ENCODE peak calls at places on chromosomes 16 and 17, in ten cellular contexts. W, V, P, Z, U, E, F, B, N and S are unnamed samples.
A peak's percentile ranks its signal among the peaks of the same experiment; 100 is the strongest.

GRCh38 chr16:67936124-67936875 is at the start of gene PSMB10:
- DNase-seq in W (peak; percentile 60), V (no peak), P (no peak), Z (no peak), U (peak; percentile 85), E (peak; percentile 72), F (peak; percentile 61), B (peak; percentile 91), N (no peak), S (peak; percentile 86)

GRCh38 chr16:69049146-69049545 is 56.3 kb upstream of the HAS3 start:
- DNase-seq in W (no peak), V (no peak), P (peak; percentile 32), Z (no peak), U (no peak), E (peak; percentile 80), F (no peak), B (peak; percentile 61), N (no peak), S (no peak)

GRCh38 chr16:81745704-81746558 is 33.2 kb upstream of the PLCG2 start:
- DNase-seq in W (peak; percentile 69), V (no peak), P (no peak), Z (peak; percentile 78), U (peak; percentile 89), E (peak; percentile 31), F (peak; percentile 54), B (peak; percentile 43), N (peak; percentile 71), S (peak; percentile 68)

GRCh38 chr17:65228734-65229390 is 91.7 kb downstream of the RGS9 start:
- DNase-seq in W (no peak), V (no peak), P (peak; percentile 41), Z (no peak), U (no peak), E (peak; percentile 22), F (peak; percentile 14), B (peak; percentile 78), N (no peak), S (peak; percentile 16)

GRCh38 chr17:17070931-17071330 is 28.7 kb downstream of the MPRIP start:
- DNase-seq in W (no peak), V (no peak), P (no peak), Z (no peak), U (no peak), E (no peak), F (peak; percentile 46), B (no peak), N (peak; percentile 44), S (no peak)

GRCh38 chr17:82204831-82205719 is 7.6 kb downstream of the CCDC57 start:
- DNase-seq in W (no peak), V (no peak), P (peak; percentile 91), Z (no peak), U (no peak), E (peak; percentile 85), F (no peak), B (peak; percentile 84), N (no peak), S (peak; percentile 8)

GRCh38 chr16:50699345-50700159 is 6.1 kb downstream of the NOD2 start:
- DNase-seq in W (no peak), V (no peak), P (peak; percentile 26), Z (no peak), U (peak; percentile 82), E (peak; percentile 12), F (no peak), B (peak; percentile 1), N (no peak), S (no peak)

GRCh38 chr17:57110152-57110542 is 25.1 kb downstream of the AKAP1 start:
- DNase-seq in W (no peak), V (no peak), P (no peak), Z (no peak), U (no peak), E (no peak), F (no peak), B (no peak), N (no peak), S (no peak)

GRCh38 chr17:37729905-37730304 is 15.0 kb downstream of the HNF1B start:
- DNase-seq in W (no peak), V (no peak), P (no peak), Z (no peak), U (no peak), E (no peak), F (no peak), B (no peak), N (no peak), S (no peak)

GRCh38 chr17:9434502-9435113 is 141.0 kb downstream of the STX8 start:
- DNase-seq in W (no peak), V (no peak), P (no peak), Z (no peak), U (no peak), E (no peak), F (no peak), B (no peak), N (no peak), S (no peak)

DNA sequence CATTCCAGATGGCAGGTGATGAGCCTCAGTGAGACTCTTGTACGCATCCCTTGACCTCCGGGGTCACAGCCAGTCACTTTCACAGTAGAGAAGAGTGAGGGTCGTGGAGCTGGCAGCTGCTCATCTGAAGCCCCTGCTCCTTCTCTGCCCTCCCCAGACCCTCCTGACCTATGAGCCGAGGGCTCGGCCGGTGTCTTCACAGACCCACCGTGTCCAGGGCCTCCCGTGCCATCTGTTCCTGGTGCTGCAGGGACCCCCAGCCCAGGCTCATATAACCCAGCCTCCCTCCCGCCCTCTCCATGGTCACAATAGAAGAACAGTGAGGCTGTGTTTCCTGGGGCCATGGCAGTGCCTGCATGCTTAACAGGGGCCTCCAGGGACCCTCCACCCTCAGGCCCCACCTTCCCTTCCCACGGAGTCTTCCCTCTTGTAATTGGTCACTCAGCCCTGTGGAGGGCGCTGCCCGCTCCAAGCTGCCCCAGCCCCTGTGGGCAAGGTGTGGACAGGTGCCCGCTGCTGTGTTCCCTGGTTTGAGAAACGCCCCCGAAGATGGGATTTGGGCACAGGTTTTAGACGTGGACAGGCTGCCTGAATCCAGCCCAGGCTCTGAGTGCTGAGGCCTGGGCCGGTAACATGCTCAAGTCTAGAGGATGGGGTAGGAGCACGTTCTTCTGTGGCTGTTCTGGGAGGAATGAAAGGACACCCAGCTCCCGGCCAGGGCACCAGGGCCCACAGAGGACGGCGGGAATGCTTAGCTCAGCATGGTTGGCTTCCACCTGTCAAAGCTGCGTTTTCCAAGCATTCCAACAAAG is 38.7 kb downstream of the ACSF3 start:
- DNase-seq in W (no peak), V (no peak), P (no peak), Z (no peak), U (peak; percentile 64), E (no peak), F (peak; percentile 2), B (no peak), N (peak; percentile 60), S (no peak)
- H3K4me3 ChIP-seq in W (no peak overlapping the region), V (no peak overlapping the region), P (no peak overlapping the region), Z (no peak overlapping the region), U (no peak overlapping the region), E (no peak overlapping the region), F (no peak overlapping the region), B (no peak overlapping the region), N (no peak overlapping the region), S (no peak overlapping the region)

GRCh38 chr17:79948918-79949645 is 86.6 kb downstream of the TBC1D16 start:
- DNase-seq in W (peak; percentile 11), V (no peak), P (no peak), Z (no peak), U (peak; percentile 71), E (no peak), F (no peak), B (no peak), N (peak; percentile 64), S (no peak)

GRCh38 chr17:79949646-79950292 is 85.9 kb downstream of the TBC1D16 start:
- DNase-seq in W (peak; percentile 9), V (no peak), P (no peak), Z (no peak), U (peak; percentile 28), E (no peak), F (no peak), B (no peak), N (peak; percentile 55), S (no peak)

GRCh38 chr17:79951361-79952264 is 84.1 kb downstream of the TBC1D16 start:
- DNase-seq in W (peak; percentile 63), V (no peak), P (no peak), Z (no peak), U (peak; percentile 82), E (peak; percentile 89), F (peak; percentile 73), B (peak; percentile 96), N (peak; percentile 76), S (no peak)

GRCh38 chr17:79950711-79951110 is 85.0 kb downstream of the TBC1D16 start:
- DNase-seq in W (peak; percentile 28), V (no peak), P (no peak), Z (no peak), U (peak; percentile 35), E (no peak), F (no peak), B (no peak), N (peak; percentile 50), S (no peak)

GRCh38 chr17:79950306-79950705 is 85.4 kb downstream of the TBC1D16 start:
- DNase-seq in W (peak; percentile 39), V (no peak), P (no peak), Z (no peak), U (peak; percentile 68), E (no peak), F (no peak), B (no peak), N (peak; percentile 63), S (no peak)
- H3K4me1 ChIP-seq in W (peaks cover 44% of the 10 kb centered on the region), V (peaks cover 23% of the 10 kb centered on the region), P (no peaks in the 10 kb centered on the region), Z (peaks cover 20% of the 10 kb centered on the region), U (no peaks in the 10 kb centered on the region), E (peaks cover 9% of the 10 kb centered on the region), F (peaks cover 20% of the 10 kb centered on the region), B (peaks cover 21% of the 10 kb centered on the region), N (peaks cover 25% of the 10 kb centered on the region), S (no peaks in the 10 kb centered on the region)

GRCh38 chr16:56102159-56102798 is 89.0 kb upstream of the GNAO1 start:
- DNase-seq in W (peak; percentile 11), V (no peak), P (no peak), Z (no peak), U (peak; percentile 80), E (no peak), F (peak; percentile 3), B (no peak), N (no peak), S (no peak)
- H3K4me3 ChIP-seq in W (no peak overlapping the region), V (peak overlapping the region; percentile 54), P (no peak overlapping the region), Z (peak overlapping the region; percentile 14), U (no peak overlapping the region), E (no peak overlapping the region), F (no peak overlapping the region), B (no peak overlapping the region), N (peak overlapping the region; percentile 47), S (no peak overlapping the region)

GRCh38 chr16:85657996-85658395 is 30.8 kb downstream of the GINS2 start:
- DNase-seq in W (no peak), V (no peak), P (no peak), Z (no peak), U (no peak), E (no peak), F (no peak), B (no peak), N (no peak), S (no peak)

GRCh38 chr16:85655216-85656129 is 33.3 kb downstream of the GINS2 start:
- DNase-seq in W (no peak), V (no peak), P (no peak), Z (no peak), U (no peak), E (no peak), F (no peak), B (no peak), N (no peak), S (no peak)

GRCh38 chr16:85657267-85657650 is 31.5 kb downstream of the GINS2 start:
- DNase-seq in W (no peak), V (no peak), P (no peak), Z (no peak), U (no peak), E (no peak), F (no peak), B (no peak), N (no peak), S (no peak)

GRCh38 chr16:85658504-85659326 is 30.0 kb downstream of the GINS2 start:
- DNase-seq in W (no peak), V (no peak), P (no peak), Z (no peak), U (no peak), E (no peak), F (no peak), B (no peak), N (no peak), S (no peak)

GRCh38 chr16:85656351-85657266 is 32.1 kb downstream of the GINS2 start:
- DNase-seq in W (no peak), V (no peak), P (no peak), Z (no peak), U (no peak), E (no peak), F (no peak), B (no peak), N (no peak), S (no peak)
- H3K4me1 ChIP-seq in W (peaks cover 11% of the 10 kb centered on the region), V (peaks cover 28% of the 10 kb centered on the region), P (peaks cover 5% of the 10 kb centered on the region), Z (peaks cover 18% of the 10 kb centered on the region), U (no peaks in the 10 kb centered on the region), E (peaks cover 14% of the 10 kb centered on the region), F (peaks cover 40% of the 10 kb centered on the region), B (peaks cover 13% of the 10 kb centered on the region), N (peaks cover 27% of the 10 kb centered on the region), S (no peaks in the 10 kb centered on the region)